ENCODE peak calls at places on chromosomes 11 and 22, in four cellular contexts. Q, M, B and G are unnamed samples. For H3K4me1, the result is how much of the 10 kb centered on the place peaks cover.

GRCh38 chr11:14309425-14310192 is 49.4 kb downstream of the RRAS2 start:
- DNase-seq in Q (no peak), M (no peak), B (no peak), G (no peak)

GRCh38 chr11:29214833-29215232 is 802.0 kb downstream of the KCNA4 start:
- DNase-seq in Q (no peak), B (peak), M (no peak), G (no peak)

GRCh38 chr22:45911601-45912271 is 65.2 kb downstream of the WNT7B start:
- DNase-seq in B (peak), M (no peak), Q (no peak), G (no peak)

GRCh38 chr22:46068908-46069481 is 81.3 kb upstream of the PPARA start:
- DNase-seq in Q (no peak), B (peak), M (no peak), G (peak)

GRCh38 chr11:57316017-57316416 is 8.7 kb downstream of the TNKS1BP1 start:
- DNase-seq in Q (no peak), M (no peak), B (no peak), G (no peak)

GRCh38 chr11:67277231-67277961 is 11.1 kb downstream of the GRK2 start:
- DNase-seq in B (peak), Q (peak), M (peak), G (peak)

GRCh38 chr11:129710423-129710822 is 105.2 kb upstream of the TMEM45B start:
- DNase-seq in M (no peak), Q (no peak), B (no peak), G (no peak)

GRCh38 chr11:128928400-128928799 is 14.3 kb downstream of the TP53AIP1 start:
- DNase-seq in M (no peak), Q (no peak), B (peak), G (no peak)

GRCh38 chr11:80103149-80103859 is 662.5 kb upstream of the TENM4 start:
- DNase-seq in Q (no peak), M (no peak), B (peak), G (no peak)

GRCh38 chr11:86255896-86256295 is 11.3 kb downstream of the EED start:
- DNase-seq in B (no peak), M (no peak), Q (no peak), G (no peak)

GRCh38 chr11:59866397-59866796 is at the start of gene TCN1:
- DNase-seq in B (no peak), Q (no peak), M (no peak), G (no peak)

GRCh38 chr11:86490582-86490981 is 115.9 kb downstream of the CCDC81 start:
- DNase-seq in M (no peak), Q (no peak), B (no peak), G (no peak)

GRCh38 chr11:28491431-28491830 is 383.2 kb downstream of the METTL15 start:
- DNase-seq in Q (no peak), B (no peak), M (no peak), G (no peak)

GRCh38 chr11:2419638-2420501 is 19.3 kb downstream of the TSSC4 start:
- DNase-seq in Q (peak), B (peak), M (peak), G (peak)

GRCh38 chr11:279966-280761 is 2.0 kb downstream of the NLRP6 start:
- DNase-seq in B (peak), Q (no peak), M (peak), G (peak)

GRCh38 chr11:86592659-86593451 is 79.6 kb downstream of the ME3 start:
- DNase-seq in M (no peak), Q (peak), B (peak), G (peak)

GRCh38 chr11:18309691-18310090 is 12.2 kb downstream of the HPS5 start:
- DNase-seq in M (no peak), B (no peak), Q (no peak), G (no peak)

GRCh38 chr11:129285387-129285786 is 90.3 kb upstream of the BARX2 start:
- DNase-seq in M (no peak), B (no peak), Q (no peak), G (no peak)

GRCh38 chr11:29343465-29344333 is 673.1 kb downstream of the KCNA4 start:
- DNase-seq in M (peak), B (peak), Q (no peak), G (peak)

GRCh38 chr11:72823105-72823804 is 9.0 kb downstream of the ATG16L2 start:
- DNase-seq in Q (no peak), B (no peak), M (no peak), G (no peak)

GRCh38 chr11:96614846-96615245 is 225.0 kb downstream of the JRKL start:
- DNase-seq in Q (no peak), M (no peak), B (no peak), G (no peak)

GRCh38 chr11:32032478-32032877 is 58.4 kb upstream of the RCN1 start:
- DNase-seq in M (no peak), B (peak), Q (no peak), G (no peak)

GRCh38 chr11:65865550-65866172 is 5.4 kb downstream of the MUS81 start:
- DNase-seq in B (no peak), M (no peak), Q (no peak), G (no peak)

GRCh38 chr11:64713781-64714363 is 9.1 kb downstream of the NRXN2 start:
- DNase-seq in Q (no peak), B (no peak), M (peak), G (no peak)

GRCh38 chr11:64714664-64715063 is 8.3 kb downstream of the NRXN2 start:
- DNase-seq in Q (no peak), B (no peak), M (no peak), G (no peak)

GRCh38 chr11:64712430-64713030 is 10.5 kb downstream of the NRXN2 start:
- DNase-seq in Q (no peak), B (no peak), M (no peak), G (no peak)

GRCh38 chr11:64711944-64712306 is 11.1 kb downstream of the NRXN2 start:
- DNase-seq in Q (no peak), M (peak), B (no peak), G (peak)

GRCh38 chr11:64713031-64713780 is 9.8 kb downstream of the NRXN2 start:
- DNase-seq in M (peak), B (peak), Q (no peak), G (no peak)
- H3K4me1 ChIP-seq in M (under half), B (under half), Q (under half), G (under half)

DNA sequence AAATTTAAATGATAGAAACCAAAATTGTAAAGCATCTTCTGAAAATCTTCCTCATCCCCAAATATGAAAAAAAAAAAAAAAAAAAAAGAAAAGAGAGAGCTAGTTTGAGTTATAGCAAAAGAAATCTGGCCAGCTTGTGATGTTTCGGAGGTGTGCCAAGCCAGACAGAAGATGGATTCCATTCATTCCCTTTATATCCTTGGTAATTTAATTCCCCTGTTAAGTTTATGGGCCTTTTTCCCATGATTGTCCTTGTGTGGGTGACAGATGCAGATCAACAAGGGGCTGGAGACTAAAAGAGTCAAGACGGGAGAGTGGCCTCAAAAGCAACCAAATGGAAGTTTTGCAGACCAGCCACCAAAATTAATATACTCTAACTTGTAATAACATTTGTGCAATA is 47.6 kb upstream of the PARVA start:
- DNase-seq in B (peak), Q (no peak), M (no peak), G (no peak)
- H3K4me3 ChIP-seq in B (no peak), Q (no peak), M (no peak), G (no peak)

DNA sequence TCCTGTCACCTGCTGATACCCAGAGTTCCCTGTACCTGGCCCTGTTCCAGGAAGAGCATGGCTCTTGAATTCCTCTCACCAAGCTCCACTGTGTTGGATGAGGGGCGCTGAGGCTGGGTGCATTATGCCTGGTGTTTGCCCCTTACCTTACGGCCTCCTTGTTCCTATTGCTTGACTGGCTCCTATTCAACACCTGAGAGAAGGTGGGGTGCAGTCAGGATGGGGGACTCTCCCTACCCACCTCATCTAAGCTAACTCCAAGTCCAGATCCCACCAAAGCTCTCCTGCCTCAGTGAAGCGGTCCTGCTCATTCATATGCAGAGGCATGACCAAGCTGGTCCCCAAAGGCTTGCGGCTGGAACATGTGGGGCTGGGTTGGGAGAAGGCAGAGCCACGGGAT is 35.8 kb upstream of the RIC3 start:
- DNase-seq in B (no peak), Q (no peak), M (no peak), G (no peak)
- H3K4me1 ChIP-seq in B (under half), Q (under half), M (under half), G (under half)

DNA sequence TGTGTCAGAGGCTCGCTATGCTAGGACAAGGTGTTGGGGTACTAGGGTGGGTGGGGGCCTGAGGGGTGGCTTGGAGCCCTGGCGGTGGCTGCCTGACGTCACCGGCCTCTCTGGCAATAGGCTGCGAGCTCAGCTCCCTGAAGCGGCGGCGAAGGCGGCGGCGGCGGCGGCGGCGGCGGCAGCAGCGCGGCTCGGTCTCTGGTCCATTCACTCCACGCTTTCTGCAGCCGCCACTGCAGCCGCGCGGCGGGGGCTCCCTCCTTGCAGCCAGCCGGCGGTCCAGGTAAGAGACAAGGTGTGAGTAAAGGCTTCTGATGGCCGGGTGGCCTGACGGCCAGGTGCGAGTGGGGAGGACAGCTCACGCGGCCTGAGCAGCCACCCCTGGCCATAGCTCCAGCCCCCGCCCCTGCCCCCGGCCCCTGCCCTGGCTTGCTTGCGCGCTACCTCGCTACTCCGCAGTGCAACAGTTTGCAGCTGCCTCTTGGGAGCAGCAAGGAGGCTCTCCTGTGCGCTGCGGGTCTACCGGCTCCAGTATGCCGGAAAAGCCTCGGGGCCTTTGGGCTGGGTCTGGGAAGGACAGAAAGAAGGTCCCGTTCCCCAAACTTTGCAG is at the start of gene C11orf87:
- DNase-seq in B (peak), Q (no peak), M (peak), G (no peak)
- H3K4me3 ChIP-seq in B (peak), Q (no peak), M (peak), G (peak)

GRCh38 chr22:43235445-43236400 is 48.8 kb upstream of the TTLL12 start:
- DNase-seq in M (no peak), B (no peak), Q (no peak), G (no peak)

GRCh38 chr22:43233529-43233928 is 46.6 kb upstream of the TTLL12 start:
- DNase-seq in M (no peak), B (no peak), Q (no peak), G (no peak)

GRCh38 chr22:43236401-43237166 is 49.6 kb upstream of the TTLL12 start:
- DNase-seq in Q (no peak), M (no peak), B (no peak), G (no peak)

GRCh38 chr22:43232445-43232844 is 45.5 kb upstream of the TTLL12 start:
- DNase-seq in M (no peak), Q (no peak), B (no peak), G (no peak)

GRCh38 chr22:43234299-43234988 is 47.5 kb upstream of the TTLL12 start:
- DNase-seq in B (no peak), Q (no peak), M (no peak), G (no peak)
- H3K4me1 ChIP-seq in B (under half), Q (under half), M (under half), G (under half)

GRCh38 chr22:44758970-44759365 is 6.6 kb downstream of the ARHGAP8 start:
- DNase-seq in Q (no peak), M (no peak), B (no peak), G (no peak)
- H3K4me3 ChIP-seq in Q (no peak), M (no peak), B (no peak), G (no peak)

GRCh38 chr22:27112273-27112672 is 454.9 kb downstream of the MIAT start:
- DNase-seq in M (no peak), B (no peak), Q (no peak), G (no peak)
- H3K4me1 ChIP-seq in M (under half), B (half or more), Q (under half), G (half or more)

GRCh38 chr22:23523746-23524145 is 56.3 kb downstream of the IGLL1 start:
- DNase-seq in M (no peak), Q (no peak), B (no peak), G (no peak)

GRCh38 chr22:23520875-23521441 is 59.1 kb downstream of the IGLL1 start:
- DNase-seq in M (no peak), B (peak), Q (no peak), G (no peak)

GRCh38 chr22:23521442-23522113 is 58.5 kb downstream of the IGLL1 start:
- DNase-seq in M (peak), Q (peak), B (peak), G (peak)

GRCh38 chr22:23524226-23524625 is 55.9 kb downstream of the IGLL1 start:
- DNase-seq in M (no peak), B (no peak), Q (no peak), G (no peak)

GRCh38 chr22:23522642-23523251 is 57.3 kb downstream of the IGLL1 start:
- DNase-seq in B (peak), Q (no peak), M (peak), G (no peak)
- H3K4me3 ChIP-seq in B (peak), Q (no peak), M (peak), G (no peak)

GRCh38 chr22:49452362-49452946 is 375.2 kb downstream of the BRD1 start:
- DNase-seq in B (no peak), M (no peak), Q (no peak), G (no peak)
- H3K4me1 ChIP-seq in B (under half), M (under half), Q (under half), G (under half)